ENCODE peak calls at places on chromosomes 13 and 19, in eight cellular contexts. One of them, this sample, is unnamed.

GRCh38 chr13:89673789-89674311 is 1673.6 kb upstream of the MIR17HG start:
- DNase-seq in AML-193: no peak
- DNase-seq in amygdala: no peak
- DNase-seq in DMS 273 treated with DMSO at 0.1 percent for 48 hours: no peak
- DNase-seq in SW 1271: no peak
- DNase-seq in stimulated activated CD8-positive, alpha-beta memory T cell treated with anti-CD3 and anti-CD28 coated beads, Interleukin-12 subunit alpha, Interleukin-12 subunit beta, amount 100 ng/mL, for 4 hours: no peak
- DNase-seq in activated T-helper 2 cell treated with anti-CD3 and anti-CD28 coated beads, Interferon-gamma antibody, Interleukin-2, Interleukin-4, amounts not matched to agents 10 μg/mL and 5 μg/mL and 100 μg/mL, durations not matched to agents 14 hours and 24 hours and 36 hours: no peak
- DNase-seq in sciatic nerve: no peak
- DNase-seq in this sample: no peak

GRCh38 chr13:93559718-93560117 is 333.1 kb downstream of the GPC6 start:
- DNase-seq in AML-193: no peak
- DNase-seq in amygdala: no peak
- DNase-seq in DMS 273 treated with DMSO at 0.1 percent for 48 hours: no peak
- DNase-seq in SW 1271: no peak
- DNase-seq in stimulated activated CD8-positive, alpha-beta memory T cell treated with anti-CD3 and anti-CD28 coated beads, Interleukin-12 subunit alpha, Interleukin-12 subunit beta, amount 100 ng/mL, for 4 hours: no peak
- DNase-seq in activated T-helper 2 cell treated with anti-CD3 and anti-CD28 coated beads, Interferon-gamma antibody, Interleukin-2, Interleukin-4, amounts not matched to agents 10 μg/mL and 5 μg/mL and 100 μg/mL, durations not matched to agents 14 hours and 24 hours and 36 hours: no peak
- DNase-seq in sciatic nerve: no peak
- DNase-seq in this sample: peak

GRCh38 chr19:17240062-17240854 is 5.5 kb downstream of the NR2F6 start:
- DNase-seq in AML-193: no peak
- DNase-seq in amygdala: no peak
- DNase-seq in DMS 273 treated with DMSO at 0.1 percent for 48 hours: no peak
- DNase-seq in SW 1271: no peak
- DNase-seq in stimulated activated CD8-positive, alpha-beta memory T cell treated with anti-CD3 and anti-CD28 coated beads, Interleukin-12 subunit alpha, Interleukin-12 subunit beta, amount 100 ng/mL, for 4 hours: no peak
- DNase-seq in activated T-helper 2 cell treated with anti-CD3 and anti-CD28 coated beads, Interferon-gamma antibody, Interleukin-2, Interleukin-4, amounts not matched to agents 10 μg/mL and 5 μg/mL and 100 μg/mL, durations not matched to agents 14 hours and 24 hours and 36 hours: no peak
- DNase-seq in sciatic nerve: no peak
- DNase-seq in this sample: no peak

GRCh38 chr19:38263696-38264485 is 482 bp upstream of the SPINT2 start:
- DNase-seq in AML-193: peak
- DNase-seq in amygdala: no peak
- DNase-seq in DMS 273 treated with DMSO at 0.1 percent for 48 hours: no peak
- DNase-seq in SW 1271: no peak
- DNase-seq in stimulated activated CD8-positive, alpha-beta memory T cell treated with anti-CD3 and anti-CD28 coated beads, Interleukin-12 subunit alpha, Interleukin-12 subunit beta, amount 100 ng/mL, for 4 hours: peak
- DNase-seq in activated T-helper 2 cell treated with anti-CD3 and anti-CD28 coated beads, Interferon-gamma antibody, Interleukin-2, Interleukin-4, amounts not matched to agents 10 μg/mL and 5 μg/mL and 100 μg/mL, durations not matched to agents 14 hours and 24 hours and 36 hours: peak
- DNase-seq in sciatic nerve: no peak
- DNase-seq in this sample: peak

GRCh38 chr13:30870049-30870884 is 35.8 kb upstream of the MEDAG start:
- DNase-seq in AML-193: no peak
- DNase-seq in amygdala: no peak
- DNase-seq in DMS 273 treated with DMSO at 0.1 percent for 48 hours: no peak
- DNase-seq in SW 1271: peak
- DNase-seq in stimulated activated CD8-positive, alpha-beta memory T cell treated with anti-CD3 and anti-CD28 coated beads, Interleukin-12 subunit alpha, Interleukin-12 subunit beta, amount 100 ng/mL, for 4 hours: no peak
- DNase-seq in activated T-helper 2 cell treated with anti-CD3 and anti-CD28 coated beads, Interferon-gamma antibody, Interleukin-2, Interleukin-4, amounts not matched to agents 10 μg/mL and 5 μg/mL and 100 μg/mL, durations not matched to agents 14 hours and 24 hours and 36 hours: peak
- DNase-seq in sciatic nerve: peak
- DNase-seq in this sample: peak

GRCh38 chr19:55275851-55276719 is 3.8 kb downstream of the HSPBP1 start:
- DNase-seq in AML-193: no peak
- DNase-seq in amygdala: no peak
- DNase-seq in DMS 273 treated with DMSO at 0.1 percent for 48 hours: no peak
- DNase-seq in SW 1271: no peak
- DNase-seq in stimulated activated CD8-positive, alpha-beta memory T cell treated with anti-CD3 and anti-CD28 coated beads, Interleukin-12 subunit alpha, Interleukin-12 subunit beta, amount 100 ng/mL, for 4 hours: no peak
- DNase-seq in activated T-helper 2 cell treated with anti-CD3 and anti-CD28 coated beads, Interferon-gamma antibody, Interleukin-2, Interleukin-4, amounts not matched to agents 10 μg/mL and 5 μg/mL and 100 μg/mL, durations not matched to agents 14 hours and 24 hours and 36 hours: no peak
- DNase-seq in sciatic nerve: no peak
- DNase-seq in this sample: no peak

GRCh38 chr13:38697628-38698333 is 10.9 kb downstream of the FREM2 start:
- DNase-seq in AML-193: no peak
- DNase-seq in amygdala: no peak
- DNase-seq in DMS 273 treated with DMSO at 0.1 percent for 48 hours: no peak
- DNase-seq in SW 1271: peak
- DNase-seq in stimulated activated CD8-positive, alpha-beta memory T cell treated with anti-CD3 and anti-CD28 coated beads, Interleukin-12 subunit alpha, Interleukin-12 subunit beta, amount 100 ng/mL, for 4 hours: no peak
- DNase-seq in activated T-helper 2 cell treated with anti-CD3 and anti-CD28 coated beads, Interferon-gamma antibody, Interleukin-2, Interleukin-4, amounts not matched to agents 10 μg/mL and 5 μg/mL and 100 μg/mL, durations not matched to agents 14 hours and 24 hours and 36 hours: no peak
- DNase-seq in sciatic nerve: no peak
- DNase-seq in this sample: no peak

GRCh38 chr13:49395416-49396277 is 48.2 kb downstream of the CAB39L start:
- DNase-seq in AML-193: no peak
- DNase-seq in amygdala: no peak
- DNase-seq in DMS 273 treated with DMSO at 0.1 percent for 48 hours: no peak
- DNase-seq in SW 1271: no peak
- DNase-seq in stimulated activated CD8-positive, alpha-beta memory T cell treated with anti-CD3 and anti-CD28 coated beads, Interleukin-12 subunit alpha, Interleukin-12 subunit beta, amount 100 ng/mL, for 4 hours: no peak
- DNase-seq in activated T-helper 2 cell treated with anti-CD3 and anti-CD28 coated beads, Interferon-gamma antibody, Interleukin-2, Interleukin-4, amounts not matched to agents 10 μg/mL and 5 μg/mL and 100 μg/mL, durations not matched to agents 14 hours and 24 hours and 36 hours: no peak
- DNase-seq in sciatic nerve: no peak
- DNase-seq in this sample: no peak

GRCh38 chr19:15623711-15624318 is 8.8 kb downstream of the CYP4F8 start:
- DNase-seq in AML-193: no peak
- DNase-seq in amygdala: no peak
- DNase-seq in DMS 273 treated with DMSO at 0.1 percent for 48 hours: no peak
- DNase-seq in SW 1271: no peak
- DNase-seq in stimulated activated CD8-positive, alpha-beta memory T cell treated with anti-CD3 and anti-CD28 coated beads, Interleukin-12 subunit alpha, Interleukin-12 subunit beta, amount 100 ng/mL, for 4 hours: no peak
- DNase-seq in activated T-helper 2 cell treated with anti-CD3 and anti-CD28 coated beads, Interferon-gamma antibody, Interleukin-2, Interleukin-4, amounts not matched to agents 10 μg/mL and 5 μg/mL and 100 μg/mL, durations not matched to agents 14 hours and 24 hours and 36 hours: no peak
- DNase-seq in sciatic nerve: no peak
- DNase-seq in this sample: no peak

GRCh38 chr13:73722120-73722519 is 412.1 kb downstream of the KLF12 start:
- DNase-seq in AML-193: no peak
- DNase-seq in amygdala: no peak
- DNase-seq in DMS 273 treated with DMSO at 0.1 percent for 48 hours: no peak
- DNase-seq in SW 1271: peak
- DNase-seq in stimulated activated CD8-positive, alpha-beta memory T cell treated with anti-CD3 and anti-CD28 coated beads, Interleukin-12 subunit alpha, Interleukin-12 subunit beta, amount 100 ng/mL, for 4 hours: no peak
- DNase-seq in activated T-helper 2 cell treated with anti-CD3 and anti-CD28 coated beads, Interferon-gamma antibody, Interleukin-2, Interleukin-4, amounts not matched to agents 10 μg/mL and 5 μg/mL and 100 μg/mL, durations not matched to agents 14 hours and 24 hours and 36 hours: no peak
- DNase-seq in sciatic nerve: no peak
- DNase-seq in this sample: peak

GRCh38 chr19:7366701-7367420 is 18.1 kb downstream of the ARHGEF18 start:
- DNase-seq in AML-193: peak
- DNase-seq in amygdala: no peak
- DNase-seq in DMS 273 treated with DMSO at 0.1 percent for 48 hours: no peak
- DNase-seq in SW 1271: peak
- DNase-seq in stimulated activated CD8-positive, alpha-beta memory T cell treated with anti-CD3 and anti-CD28 coated beads, Interleukin-12 subunit alpha, Interleukin-12 subunit beta, amount 100 ng/mL, for 4 hours: no peak
- DNase-seq in activated T-helper 2 cell treated with anti-CD3 and anti-CD28 coated beads, Interferon-gamma antibody, Interleukin-2, Interleukin-4, amounts not matched to agents 10 μg/mL and 5 μg/mL and 100 μg/mL, durations not matched to agents 14 hours and 24 hours and 36 hours: no peak
- DNase-seq in sciatic nerve: no peak
- DNase-seq in this sample: peak

GRCh38 chr13:70893832-70894231 is 785.6 kb upstream of the KLHL1 start:
- DNase-seq in AML-193: peak
- DNase-seq in amygdala: no peak
- DNase-seq in DMS 273 treated with DMSO at 0.1 percent for 48 hours: no peak
- DNase-seq in SW 1271: no peak
- DNase-seq in stimulated activated CD8-positive, alpha-beta memory T cell treated with anti-CD3 and anti-CD28 coated beads, Interleukin-12 subunit alpha, Interleukin-12 subunit beta, amount 100 ng/mL, for 4 hours: no peak
- DNase-seq in activated T-helper 2 cell treated with anti-CD3 and anti-CD28 coated beads, Interferon-gamma antibody, Interleukin-2, Interleukin-4, amounts not matched to agents 10 μg/mL and 5 μg/mL and 100 μg/mL, durations not matched to agents 14 hours and 24 hours and 36 hours: no peak
- DNase-seq in sciatic nerve: no peak
- DNase-seq in this sample: no peak

GRCh38 chr13:97200081-97200942 is 21.8 kb upstream of the MBNL2 start:
- DNase-seq in AML-193: no peak
- DNase-seq in amygdala: no peak
- DNase-seq in DMS 273 treated with DMSO at 0.1 percent for 48 hours: no peak
- DNase-seq in SW 1271: no peak
- DNase-seq in stimulated activated CD8-positive, alpha-beta memory T cell treated with anti-CD3 and anti-CD28 coated beads, Interleukin-12 subunit alpha, Interleukin-12 subunit beta, amount 100 ng/mL, for 4 hours: no peak
- DNase-seq in activated T-helper 2 cell treated with anti-CD3 and anti-CD28 coated beads, Interferon-gamma antibody, Interleukin-2, Interleukin-4, amounts not matched to agents 10 μg/mL and 5 μg/mL and 100 μg/mL, durations not matched to agents 14 hours and 24 hours and 36 hours: no peak
- DNase-seq in sciatic nerve: no peak
- DNase-seq in this sample: no peak

GRCh38 chr13:24216176-24216575 is 55.7 kb downstream of the SPATA13 start:
- DNase-seq in AML-193: no peak
- DNase-seq in amygdala: no peak
- DNase-seq in DMS 273 treated with DMSO at 0.1 percent for 48 hours: no peak
- DNase-seq in SW 1271: no peak
- DNase-seq in stimulated activated CD8-positive, alpha-beta memory T cell treated with anti-CD3 and anti-CD28 coated beads, Interleukin-12 subunit alpha, Interleukin-12 subunit beta, amount 100 ng/mL, for 4 hours: no peak
- DNase-seq in activated T-helper 2 cell treated with anti-CD3 and anti-CD28 coated beads, Interferon-gamma antibody, Interleukin-2, Interleukin-4, amounts not matched to agents 10 μg/mL and 5 μg/mL and 100 μg/mL, durations not matched to agents 14 hours and 24 hours and 36 hours: no peak
- DNase-seq in sciatic nerve: no peak
- DNase-seq in this sample: no peak

GRCh38 chr13:40490086-40490723 is 176.2 kb downstream of the FOXO1 start:
- DNase-seq in AML-193: no peak
- DNase-seq in amygdala: no peak
- DNase-seq in DMS 273 treated with DMSO at 0.1 percent for 48 hours: no peak
- DNase-seq in SW 1271: no peak
- DNase-seq in stimulated activated CD8-positive, alpha-beta memory T cell treated with anti-CD3 and anti-CD28 coated beads, Interleukin-12 subunit alpha, Interleukin-12 subunit beta, amount 100 ng/mL, for 4 hours: no peak
- DNase-seq in activated T-helper 2 cell treated with anti-CD3 and anti-CD28 coated beads, Interferon-gamma antibody, Interleukin-2, Interleukin-4, amounts not matched to agents 10 μg/mL and 5 μg/mL and 100 μg/mL, durations not matched to agents 14 hours and 24 hours and 36 hours: no peak
- DNase-seq in sciatic nerve: no peak
- DNase-seq in this sample: no peak

GRCh38 chr13:41500501-41500900 is 43.2 kb downstream of the RGCC start:
- DNase-seq in AML-193: no peak
- DNase-seq in amygdala: no peak
- DNase-seq in DMS 273 treated with DMSO at 0.1 percent for 48 hours: no peak
- DNase-seq in SW 1271: no peak
- DNase-seq in stimulated activated CD8-positive, alpha-beta memory T cell treated with anti-CD3 and anti-CD28 coated beads, Interleukin-12 subunit alpha, Interleukin-12 subunit beta, amount 100 ng/mL, for 4 hours: no peak
- DNase-seq in activated T-helper 2 cell treated with anti-CD3 and anti-CD28 coated beads, Interferon-gamma antibody, Interleukin-2, Interleukin-4, amounts not matched to agents 10 μg/mL and 5 μg/mL and 100 μg/mL, durations not matched to agents 14 hours and 24 hours and 36 hours: peak
- DNase-seq in sciatic nerve: no peak
- DNase-seq in this sample: no peak

GRCh38 chr19:49212302-49212701 is 54.7 kb downstream of the TRPM4 start:
- DNase-seq in AML-193: no peak
- DNase-seq in amygdala: no peak
- DNase-seq in DMS 273 treated with DMSO at 0.1 percent for 48 hours: no peak
- DNase-seq in SW 1271: no peak
- DNase-seq in stimulated activated CD8-positive, alpha-beta memory T cell treated with anti-CD3 and anti-CD28 coated beads, Interleukin-12 subunit alpha, Interleukin-12 subunit beta, amount 100 ng/mL, for 4 hours: no peak
- DNase-seq in activated T-helper 2 cell treated with anti-CD3 and anti-CD28 coated beads, Interferon-gamma antibody, Interleukin-2, Interleukin-4, amounts not matched to agents 10 μg/mL and 5 μg/mL and 100 μg/mL, durations not matched to agents 14 hours and 24 hours and 36 hours: no peak
- DNase-seq in sciatic nerve: no peak
- DNase-seq in this sample: no peak

GRCh38 chr13:21321269-21321668 is 137.8 kb downstream of the ZDHHC20 start:
- DNase-seq in AML-193: no peak
- DNase-seq in amygdala: no peak
- DNase-seq in DMS 273 treated with DMSO at 0.1 percent for 48 hours: no peak
- DNase-seq in SW 1271: no peak
- DNase-seq in stimulated activated CD8-positive, alpha-beta memory T cell treated with anti-CD3 and anti-CD28 coated beads, Interleukin-12 subunit alpha, Interleukin-12 subunit beta, amount 100 ng/mL, for 4 hours: no peak
- DNase-seq in activated T-helper 2 cell treated with anti-CD3 and anti-CD28 coated beads, Interferon-gamma antibody, Interleukin-2, Interleukin-4, amounts not matched to agents 10 μg/mL and 5 μg/mL and 100 μg/mL, durations not matched to agents 14 hours and 24 hours and 36 hours: no peak
- DNase-seq in sciatic nerve: no peak
- DNase-seq in this sample: no peak

GRCh38 chr19:49591731-49592485 is 926 bp downstream of the PRR12 start:
- DNase-seq in AML-193: peak
- DNase-seq in amygdala: no peak
- DNase-seq in DMS 273 treated with DMSO at 0.1 percent for 48 hours: no peak
- DNase-seq in SW 1271: peak
- DNase-seq in stimulated activated CD8-positive, alpha-beta memory T cell treated with anti-CD3 and anti-CD28 coated beads, Interleukin-12 subunit alpha, Interleukin-12 subunit beta, amount 100 ng/mL, for 4 hours: peak
- DNase-seq in activated T-helper 2 cell treated with anti-CD3 and anti-CD28 coated beads, Interferon-gamma antibody, Interleukin-2, Interleukin-4, amounts not matched to agents 10 μg/mL and 5 μg/mL and 100 μg/mL, durations not matched to agents 14 hours and 24 hours and 36 hours: peak
- DNase-seq in sciatic nerve: peak
- DNase-seq in this sample: peak

GRCh38 chr19:43739836-43740235 is 14.9 kb downstream of the SMG9 start:
- DNase-seq in AML-193: no peak
- DNase-seq in amygdala: no peak
- DNase-seq in DMS 273 treated with DMSO at 0.1 percent for 48 hours: no peak
- DNase-seq in SW 1271: no peak
- DNase-seq in stimulated activated CD8-positive, alpha-beta memory T cell treated with anti-CD3 and anti-CD28 coated beads, Interleukin-12 subunit alpha, Interleukin-12 subunit beta, amount 100 ng/mL, for 4 hours: no peak
- DNase-seq in activated T-helper 2 cell treated with anti-CD3 and anti-CD28 coated beads, Interferon-gamma antibody, Interleukin-2, Interleukin-4, amounts not matched to agents 10 μg/mL and 5 μg/mL and 100 μg/mL, durations not matched to agents 14 hours and 24 hours and 36 hours: no peak
- DNase-seq in sciatic nerve: no peak
- DNase-seq in this sample: peak

GRCh38 chr19:4456566-4456842 is 1.1 kb downstream of the UBXN6 start:
- DNase-seq in AML-193: no peak
- DNase-seq in amygdala: no peak
- DNase-seq in DMS 273 treated with DMSO at 0.1 percent for 48 hours: peak
- DNase-seq in SW 1271: no peak
- DNase-seq in stimulated activated CD8-positive, alpha-beta memory T cell treated with anti-CD3 and anti-CD28 coated beads, Interleukin-12 subunit alpha, Interleukin-12 subunit beta, amount 100 ng/mL, for 4 hours: no peak
- DNase-seq in activated T-helper 2 cell treated with anti-CD3 and anti-CD28 coated beads, Interferon-gamma antibody, Interleukin-2, Interleukin-4, amounts not matched to agents 10 μg/mL and 5 μg/mL and 100 μg/mL, durations not matched to agents 14 hours and 24 hours and 36 hours: no peak
- DNase-seq in sciatic nerve: no peak
- DNase-seq in this sample: peak

GRCh38 chr13:113452942-113453901 is at the start of gene ADPRHL1:
- DNase-seq in AML-193: no peak
- DNase-seq in amygdala: no peak
- DNase-seq in DMS 273 treated with DMSO at 0.1 percent for 48 hours: no peak
- DNase-seq in SW 1271: no peak
- DNase-seq in stimulated activated CD8-positive, alpha-beta memory T cell treated with anti-CD3 and anti-CD28 coated beads, Interleukin-12 subunit alpha, Interleukin-12 subunit beta, amount 100 ng/mL, for 4 hours: no peak
- DNase-seq in activated T-helper 2 cell treated with anti-CD3 and anti-CD28 coated beads, Interferon-gamma antibody, Interleukin-2, Interleukin-4, amounts not matched to agents 10 μg/mL and 5 μg/mL and 100 μg/mL, durations not matched to agents 14 hours and 24 hours and 36 hours: no peak
- DNase-seq in sciatic nerve: peak
- DNase-seq in this sample: no peak

GRCh38 chr13:40191186-40191980 is 475.1 kb downstream of the FOXO1 start:
- DNase-seq in AML-193: no peak
- DNase-seq in amygdala: no peak
- DNase-seq in DMS 273 treated with DMSO at 0.1 percent for 48 hours: no peak
- DNase-seq in SW 1271: no peak
- DNase-seq in stimulated activated CD8-positive, alpha-beta memory T cell treated with anti-CD3 and anti-CD28 coated beads, Interleukin-12 subunit alpha, Interleukin-12 subunit beta, amount 100 ng/mL, for 4 hours: no peak
- DNase-seq in activated T-helper 2 cell treated with anti-CD3 and anti-CD28 coated beads, Interferon-gamma antibody, Interleukin-2, Interleukin-4, amounts not matched to agents 10 μg/mL and 5 μg/mL and 100 μg/mL, durations not matched to agents 14 hours and 24 hours and 36 hours: no peak
- DNase-seq in sciatic nerve: no peak
- DNase-seq in this sample: no peak

GRCh38 chr13:67643656-67644055 is 413.5 kb upstream of the PCDH9 start:
- DNase-seq in AML-193: no peak
- DNase-seq in amygdala: no peak
- DNase-seq in DMS 273 treated with DMSO at 0.1 percent for 48 hours: no peak
- DNase-seq in SW 1271: no peak
- DNase-seq in stimulated activated CD8-positive, alpha-beta memory T cell treated with anti-CD3 and anti-CD28 coated beads, Interleukin-12 subunit alpha, Interleukin-12 subunit beta, amount 100 ng/mL, for 4 hours: no peak
- DNase-seq in activated T-helper 2 cell treated with anti-CD3 and anti-CD28 coated beads, Interferon-gamma antibody, Interleukin-2, Interleukin-4, amounts not matched to agents 10 μg/mL and 5 μg/mL and 100 μg/mL, durations not matched to agents 14 hours and 24 hours and 36 hours: no peak
- DNase-seq in sciatic nerve: no peak
- DNase-seq in this sample: no peak

GRCh38 chr19:4016903-4017638 is 9.5 kb downstream of the PIAS4 start:
- DNase-seq in AML-193: no peak
- DNase-seq in amygdala: no peak
- DNase-seq in DMS 273 treated with DMSO at 0.1 percent for 48 hours: no peak
- DNase-seq in SW 1271: no peak
- DNase-seq in stimulated activated CD8-positive, alpha-beta memory T cell treated with anti-CD3 and anti-CD28 coated beads, Interleukin-12 subunit alpha, Interleukin-12 subunit beta, amount 100 ng/mL, for 4 hours: no peak
- DNase-seq in activated T-helper 2 cell treated with anti-CD3 and anti-CD28 coated beads, Interferon-gamma antibody, Interleukin-2, Interleukin-4, amounts not matched to agents 10 μg/mL and 5 μg/mL and 100 μg/mL, durations not matched to agents 14 hours and 24 hours and 36 hours: no peak
- DNase-seq in sciatic nerve: no peak
- DNase-seq in this sample: no peak

GRCh38 chr19:46000497-46001246 is 5.4 kb downstream of the CCDC61 start:
- DNase-seq in AML-193: no peak
- DNase-seq in amygdala: peak
- DNase-seq in DMS 273 treated with DMSO at 0.1 percent for 48 hours: no peak
- DNase-seq in SW 1271: no peak
- DNase-seq in stimulated activated CD8-positive, alpha-beta memory T cell treated with anti-CD3 and anti-CD28 coated beads, Interleukin-12 subunit alpha, Interleukin-12 subunit beta, amount 100 ng/mL, for 4 hours: peak
- DNase-seq in activated T-helper 2 cell treated with anti-CD3 and anti-CD28 coated beads, Interferon-gamma antibody, Interleukin-2, Interleukin-4, amounts not matched to agents 10 μg/mL and 5 μg/mL and 100 μg/mL, durations not matched to agents 14 hours and 24 hours and 36 hours: peak
- DNase-seq in sciatic nerve: no peak
- DNase-seq in this sample: no peak

GRCh38 chr13:49711218-49711863 is 20.1 kb upstream of the EBPL start:
- DNase-seq in AML-193: no peak
- DNase-seq in amygdala: no peak
- DNase-seq in DMS 273 treated with DMSO at 0.1 percent for 48 hours: no peak
- DNase-seq in SW 1271: no peak
- DNase-seq in stimulated activated CD8-positive, alpha-beta memory T cell treated with anti-CD3 and anti-CD28 coated beads, Interleukin-12 subunit alpha, Interleukin-12 subunit beta, amount 100 ng/mL, for 4 hours: no peak
- DNase-seq in activated T-helper 2 cell treated with anti-CD3 and anti-CD28 coated beads, Interferon-gamma antibody, Interleukin-2, Interleukin-4, amounts not matched to agents 10 μg/mL and 5 μg/mL and 100 μg/mL, durations not matched to agents 14 hours and 24 hours and 36 hours: no peak
- DNase-seq in sciatic nerve: no peak
- DNase-seq in this sample: peak

GRCh38 chr13:100156786-100157185 is 67.9 kb downstream of the PCCA start:
- DNase-seq in AML-193: peak
- DNase-seq in amygdala: no peak
- DNase-seq in DMS 273 treated with DMSO at 0.1 percent for 48 hours: no peak
- DNase-seq in SW 1271: peak
- DNase-seq in stimulated activated CD8-positive, alpha-beta memory T cell treated with anti-CD3 and anti-CD28 coated beads, Interleukin-12 subunit alpha, Interleukin-12 subunit beta, amount 100 ng/mL, for 4 hours: no peak
- DNase-seq in activated T-helper 2 cell treated with anti-CD3 and anti-CD28 coated beads, Interferon-gamma antibody, Interleukin-2, Interleukin-4, amounts not matched to agents 10 μg/mL and 5 μg/mL and 100 μg/mL, durations not matched to agents 14 hours and 24 hours and 36 hours: no peak
- DNase-seq in sciatic nerve: no peak
- DNase-seq in this sample: peak

GRCh38 chr19:29671393-29672076 is 6.3 kb downstream of the PLEKHF1 start:
- DNase-seq in AML-193: no peak
- DNase-seq in amygdala: no peak
- DNase-seq in DMS 273 treated with DMSO at 0.1 percent for 48 hours: no peak
- DNase-seq in SW 1271: no peak
- DNase-seq in stimulated activated CD8-positive, alpha-beta memory T cell treated with anti-CD3 and anti-CD28 coated beads, Interleukin-12 subunit alpha, Interleukin-12 subunit beta, amount 100 ng/mL, for 4 hours: peak
- DNase-seq in activated T-helper 2 cell treated with anti-CD3 and anti-CD28 coated beads, Interferon-gamma antibody, Interleukin-2, Interleukin-4, amounts not matched to agents 10 μg/mL and 5 μg/mL and 100 μg/mL, durations not matched to agents 14 hours and 24 hours and 36 hours: peak
- DNase-seq in sciatic nerve: no peak
- DNase-seq in this sample: peak

GRCh38 chr13:59303433-59303832 is 860.3 kb downstream of the DIAPH3 start:
- DNase-seq in AML-193: no peak
- DNase-seq in amygdala: no peak
- DNase-seq in DMS 273 treated with DMSO at 0.1 percent for 48 hours: no peak
- DNase-seq in SW 1271: no peak
- DNase-seq in stimulated activated CD8-positive, alpha-beta memory T cell treated with anti-CD3 and anti-CD28 coated beads, Interleukin-12 subunit alpha, Interleukin-12 subunit beta, amount 100 ng/mL, for 4 hours: no peak
- DNase-seq in activated T-helper 2 cell treated with anti-CD3 and anti-CD28 coated beads, Interferon-gamma antibody, Interleukin-2, Interleukin-4, amounts not matched to agents 10 μg/mL and 5 μg/mL and 100 μg/mL, durations not matched to agents 14 hours and 24 hours and 36 hours: no peak
- DNase-seq in sciatic nerve: no peak
- DNase-seq in this sample: no peak

GRCh38 chr13:43797154-43797553 is 10.4 kb upstream of the ENOX1 start:
- DNase-seq in AML-193: no peak
- DNase-seq in amygdala: no peak
- DNase-seq in DMS 273 treated with DMSO at 0.1 percent for 48 hours: no peak
- DNase-seq in SW 1271: no peak
- DNase-seq in stimulated activated CD8-positive, alpha-beta memory T cell treated with anti-CD3 and anti-CD28 coated beads, Interleukin-12 subunit alpha, Interleukin-12 subunit beta, amount 100 ng/mL, for 4 hours: no peak
- DNase-seq in activated T-helper 2 cell treated with anti-CD3 and anti-CD28 coated beads, Interferon-gamma antibody, Interleukin-2, Interleukin-4, amounts not matched to agents 10 μg/mL and 5 μg/mL and 100 μg/mL, durations not matched to agents 14 hours and 24 hours and 36 hours: no peak
- DNase-seq in sciatic nerve: no peak
- DNase-seq in this sample: no peak

This sample was measured in RPMI7951.